ENCODE peak calls at places on chromosomes 12 and 14, in six cellular contexts. F is GF-D8; E is dorsolateral prefrontal cortex; J is NK-92 treated with Interleukin-12 subunit alpha and Interleukin-12 subunit beta, amount 100 ng/mL, for 24 hours; L is AG08396; T is T-helper 2 cell. U is an unnamed sample.

GRCh38 chr12:2613674-2614073 is 181.1 kb upstream of the FKBP4 start:
- DNase-seq in L (peak), E (no peak), T (peak), J (no peak), F (no peak), U (peak)

GRCh38 chr12:46430340-46430948 is 57.9 kb upstream of the SLC38A2 start:
- DNase-seq in T (no peak), E (no peak), L (peak), J (no peak), F (no peak), U (peak)

GRCh38 chr14:58633831-58634230 is 3.9 kb upstream of the DACT1 start:
- DNase-seq in E (no peak), J (no peak), L (no peak), T (no peak), F (no peak), U (peak)

GRCh38 chr14:103140316-103141109 is 17.3 kb downstream of the TNFAIP2 start:
- DNase-seq in L (no peak), J (no peak), E (no peak), F (no peak), T (no peak), U (no peak)

GRCh38 chr12:40105265-40105514 is 691 bp downstream of the SLC2A13 start:
- DNase-seq in T (no peak), L (peak), F (no peak), J (no peak), E (no peak), U (no peak)

GRCh38 chr12:50567926-50568325 is 63.1 kb downstream of the DIP2B start:
- DNase-seq in J (no peak), L (no peak), T (no peak), E (no peak), F (no peak), U (peak)

GRCh38 chr12:94242871-94243270 is 94.5 kb downstream of the PLXNC1 start:
- DNase-seq in J (no peak), E (no peak), T (no peak), F (no peak), L (no peak), U (no peak)

GRCh38 chr14:71372411-71372838 is 465.2 kb downstream of the PCNX1 start:
- DNase-seq in T (no peak), F (no peak), L (peak), J (no peak), E (no peak), U (peak)

GRCh38 chr12:79737875-79738718 is 47.3 kb upstream of the PAWR start:
- DNase-seq in E (no peak), L (peak), T (no peak), F (no peak), J (no peak), U (peak)